ENCODE peak calls at places on chromosomes 6 and 20, in eight cellular contexts. One of them, this sample, is unnamed.

GRCh38 chr6:71886184-71887005 is at the start of gene RIMS1:
- DNase-seq in CD14-positive monocyte: no peak
- DNase-seq in lower leg skin: no peak
- DNase-seq in GM13976: peak
- DNase-seq in IMR-90: no peak
- DNase-seq in fibroblast of lung: no peak
- DNase-seq in DND-41: no peak
- DNase-seq in stomach: no peak
- DNase-seq in this sample: no peak

GRCh38 chr20:13422637-13423036 is 201.6 kb downstream of the ISM1 start:
- DNase-seq in lower leg skin: no peak
- DNase-seq in CD14-positive monocyte: no peak
- DNase-seq in fibroblast of lung: no peak
- DNase-seq in IMR-90: peak
- DNase-seq in stomach: no peak
- DNase-seq in GM13976: no peak
- DNase-seq in DND-41: no peak
- DNase-seq in this sample: no peak

GRCh38 chr6:30007132-30007764 is 53.8 kb upstream of the POLR1H start:
- DNase-seq in stomach: peak
- DNase-seq in GM13976: peak
- DNase-seq in DND-41: no peak
- DNase-seq in lower leg skin: no peak
- DNase-seq in fibroblast of lung: no peak
- DNase-seq in CD14-positive monocyte: no peak
- DNase-seq in IMR-90: no peak
- DNase-seq in this sample: no peak

GRCh38 chr6:122651604-122652003 is 41.4 kb downstream of the PKIB start:
- DNase-seq in IMR-90: peak
- DNase-seq in stomach: no peak
- DNase-seq in fibroblast of lung: peak
- DNase-seq in lower leg skin: no peak
- DNase-seq in CD14-positive monocyte: no peak
- DNase-seq in GM13976: no peak
- DNase-seq in DND-41: no peak
- DNase-seq in this sample: no peak

GRCh38 chr20:58598271-58599015 is 52.6 kb upstream of the STX16 start:
- DNase-seq in lower leg skin: peak
- DNase-seq in stomach: no peak
- DNase-seq in CD14-positive monocyte: no peak
- DNase-seq in IMR-90: peak
- DNase-seq in DND-41: no peak
- DNase-seq in GM13976: no peak
- DNase-seq in fibroblast of lung: peak
- DNase-seq in this sample: no peak

GRCh38 chr6:121351911-121352310 is 17.6 kb upstream of the TBC1D32 start:
- DNase-seq in stomach: no peak
- DNase-seq in CD14-positive monocyte: no peak
- DNase-seq in lower leg skin: no peak
- DNase-seq in fibroblast of lung: no peak
- DNase-seq in GM13976: no peak
- DNase-seq in IMR-90: no peak
- DNase-seq in DND-41: no peak
- DNase-seq in this sample: no peak

GRCh38 chr6:160279850-160280249 is 21.2 kb upstream of the SLC22A2 start:
- DNase-seq in stomach: no peak
- DNase-seq in fibroblast of lung: peak
- DNase-seq in DND-41: no peak
- DNase-seq in IMR-90: no peak
- DNase-seq in GM13976: no peak
- DNase-seq in lower leg skin: no peak
- DNase-seq in CD14-positive monocyte: no peak
- DNase-seq in this sample: no peak

GRCh38 chr6:32973934-32974333 is 5.5 kb downstream of the BRD2 start:
- DNase-seq in CD14-positive monocyte: no peak
- DNase-seq in GM13976: no peak
- DNase-seq in fibroblast of lung: peak
- DNase-seq in IMR-90: peak
- DNase-seq in stomach: no peak
- DNase-seq in DND-41: peak
- DNase-seq in lower leg skin: no peak
- DNase-seq in this sample: no peak

GRCh38 chr6:27214126-27214601 is 33.3 kb upstream of the PRSS16 start:
- DNase-seq in fibroblast of lung: no peak
- DNase-seq in IMR-90: no peak
- DNase-seq in GM13976: no peak
- DNase-seq in stomach: no peak
- DNase-seq in lower leg skin: no peak
- DNase-seq in DND-41: no peak
- DNase-seq in CD14-positive monocyte: no peak
- DNase-seq in this sample: no peak

GRCh38 chr6:93165850-93166249 is 253.5 kb downstream of the EPHA7 start:
- DNase-seq in stomach: no peak
- DNase-seq in IMR-90: no peak
- DNase-seq in DND-41: no peak
- DNase-seq in lower leg skin: no peak
- DNase-seq in fibroblast of lung: no peak
- DNase-seq in GM13976: no peak
- DNase-seq in CD14-positive monocyte: no peak
- DNase-seq in this sample: no peak

GRCh38 chr6:126337323-126337722 is 2.6 kb upstream of the CENPW start:
- DNase-seq in fibroblast of lung: peak
- DNase-seq in CD14-positive monocyte: peak
- DNase-seq in IMR-90: peak
- DNase-seq in GM13976: no peak
- DNase-seq in lower leg skin: peak
- DNase-seq in stomach: no peak
- DNase-seq in DND-41: no peak
- DNase-seq in this sample: no peak

GRCh38 chr6:129754750-129755149 is 44.8 kb upstream of the ARHGAP18 start:
- DNase-seq in stomach: no peak
- DNase-seq in fibroblast of lung: no peak
- DNase-seq in IMR-90: no peak
- DNase-seq in GM13976: no peak
- DNase-seq in DND-41: no peak
- DNase-seq in lower leg skin: no peak
- DNase-seq in CD14-positive monocyte: no peak
- DNase-seq in this sample: no peak

GRCh38 chr6:141848029-141848890 is 284.5 kb upstream of the GJE1 start:
- DNase-seq in DND-41: peak
- DNase-seq in lower leg skin: no peak
- DNase-seq in GM13976: no peak
- DNase-seq in stomach: no peak
- DNase-seq in CD14-positive monocyte: no peak
- DNase-seq in fibroblast of lung: no peak
- DNase-seq in IMR-90: peak
- DNase-seq in this sample: no peak

GRCh38 chr6:106084106-106084963 is 1.8 kb upstream of the PRDM1 start:
- DNase-seq in CD14-positive monocyte: peak
- DNase-seq in DND-41: peak
- DNase-seq in IMR-90: peak
- DNase-seq in GM13976: peak
- DNase-seq in stomach: no peak
- DNase-seq in lower leg skin: no peak
- DNase-seq in fibroblast of lung: peak
- DNase-seq in this sample: no peak

GRCh38 chr6:15491255-15491985 is 171.4 kb downstream of the DTNBP1 start:
- DNase-seq in lower leg skin: peak
- DNase-seq in stomach: peak
- DNase-seq in GM13976: peak
- DNase-seq in CD14-positive monocyte: no peak
- DNase-seq in IMR-90: peak
- DNase-seq in DND-41: peak
- DNase-seq in fibroblast of lung: peak
- DNase-seq in this sample: no peak

GRCh38 chr20:32527447-32528055 is 57.6 kb downstream of the NOL4L start:
- DNase-seq in GM13976: no peak
- DNase-seq in lower leg skin: no peak
- DNase-seq in IMR-90: no peak
- DNase-seq in stomach: no peak
- DNase-seq in fibroblast of lung: no peak
- DNase-seq in CD14-positive monocyte: no peak
- DNase-seq in DND-41: peak
- DNase-seq in this sample: no peak

GRCh38 chr6:119586250-119586882 is 236.8 kb upstream of the MAN1A1 start:
- DNase-seq in IMR-90: no peak
- DNase-seq in fibroblast of lung: no peak
- DNase-seq in stomach: no peak
- DNase-seq in GM13976: peak
- DNase-seq in CD14-positive monocyte: no peak
- DNase-seq in DND-41: no peak
- DNase-seq in lower leg skin: no peak
- DNase-seq in this sample: no peak

DNA sequence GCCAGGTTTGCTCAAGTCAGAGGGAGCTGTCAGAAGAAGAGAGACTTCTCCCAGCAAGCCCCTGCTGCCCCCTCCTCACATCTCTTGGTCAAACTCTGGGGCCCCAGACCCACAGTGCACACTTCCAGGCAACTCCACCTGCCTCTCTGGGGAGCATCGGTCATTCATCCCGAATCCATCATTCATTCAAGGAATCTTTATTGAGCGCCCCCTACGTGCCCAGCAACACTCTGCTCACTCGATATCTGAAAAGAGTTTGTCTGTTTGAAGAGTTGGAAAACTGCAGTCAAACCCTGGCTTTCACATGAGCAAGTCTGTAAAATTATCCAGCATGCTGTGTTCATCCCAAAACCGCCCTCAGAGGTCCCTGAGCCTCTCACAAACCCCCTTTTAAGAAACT is 66.2 kb downstream of the PRR18 start:
- DNase-seq in GM13976: no peak
- DNase-seq in IMR-90: no peak
- DNase-seq in DND-41: no peak
- DNase-seq in CD14-positive monocyte: no peak
- DNase-seq in lower leg skin: no peak
- DNase-seq in stomach: no peak
- DNase-seq in fibroblast of lung: no peak
- DNase-seq in this sample: no peak
- TF ChIP-seq CTCF in GM13976: no peak
- TF ChIP-seq CTCF in IMR-90: no peak
- TF ChIP-seq CTCF in DND-41: no peak
- TF ChIP-seq CTCF in CD14-positive monocyte: no peak
- TF ChIP-seq CTCF in lower leg skin: no peak
- TF ChIP-seq CTCF in stomach: no peak
- TF ChIP-seq CTCF in fibroblast of lung: no peak
- TF ChIP-seq CTCF in this sample: no peak

GRCh38 chr6:134172020-134172766 is 119.8 kb upstream of the SLC2A12 start:
- DNase-seq in lower leg skin: no peak
- DNase-seq in DND-41: no peak
- DNase-seq in GM13976: no peak
- DNase-seq in stomach: no peak
- DNase-seq in fibroblast of lung: no peak
- DNase-seq in IMR-90: peak
- DNase-seq in CD14-positive monocyte: no peak
- DNase-seq in this sample: no peak

GRCh38 chr6:134168580-134169223 is 116.3 kb upstream of the SLC2A12 start:
- DNase-seq in CD14-positive monocyte: no peak
- DNase-seq in fibroblast of lung: peak
- DNase-seq in GM13976: no peak
- DNase-seq in stomach: no peak
- DNase-seq in IMR-90: peak
- DNase-seq in lower leg skin: no peak
- DNase-seq in DND-41: no peak
- DNase-seq in this sample: no peak

GRCh38 chr6:134169881-134170486 is 117.6 kb upstream of the SLC2A12 start:
- DNase-seq in fibroblast of lung: peak
- DNase-seq in GM13976: no peak
- DNase-seq in stomach: no peak
- DNase-seq in CD14-positive monocyte: no peak
- DNase-seq in lower leg skin: no peak
- DNase-seq in DND-41: no peak
- DNase-seq in IMR-90: peak
- DNase-seq in this sample: no peak

GRCh38 chr6:134171517-134171916 is 119.1 kb upstream of the SLC2A12 start:
- DNase-seq in fibroblast of lung: peak
- DNase-seq in CD14-positive monocyte: no peak
- DNase-seq in DND-41: no peak
- DNase-seq in lower leg skin: no peak
- DNase-seq in stomach: no peak
- DNase-seq in GM13976: no peak
- DNase-seq in IMR-90: peak
- DNase-seq in this sample: no peak

GRCh38 chr6:134170844-134171243 is 118.4 kb upstream of the SLC2A12 start:
- DNase-seq in lower leg skin: no peak
- DNase-seq in DND-41: no peak
- DNase-seq in IMR-90: peak
- DNase-seq in CD14-positive monocyte: no peak
- DNase-seq in fibroblast of lung: peak
- DNase-seq in GM13976: no peak
- DNase-seq in stomach: no peak
- DNase-seq in this sample: no peak
- TF ChIP-seq CTCF in lower leg skin: no peak
- TF ChIP-seq CTCF in DND-41: no peak
- TF ChIP-seq CTCF in IMR-90: no peak
- TF ChIP-seq CTCF in CD14-positive monocyte: no peak
- TF ChIP-seq CTCF in fibroblast of lung: no peak
- TF ChIP-seq CTCF in GM13976: no peak
- TF ChIP-seq CTCF in stomach: no peak
- TF ChIP-seq CTCF in this sample: no peak

DNA sequence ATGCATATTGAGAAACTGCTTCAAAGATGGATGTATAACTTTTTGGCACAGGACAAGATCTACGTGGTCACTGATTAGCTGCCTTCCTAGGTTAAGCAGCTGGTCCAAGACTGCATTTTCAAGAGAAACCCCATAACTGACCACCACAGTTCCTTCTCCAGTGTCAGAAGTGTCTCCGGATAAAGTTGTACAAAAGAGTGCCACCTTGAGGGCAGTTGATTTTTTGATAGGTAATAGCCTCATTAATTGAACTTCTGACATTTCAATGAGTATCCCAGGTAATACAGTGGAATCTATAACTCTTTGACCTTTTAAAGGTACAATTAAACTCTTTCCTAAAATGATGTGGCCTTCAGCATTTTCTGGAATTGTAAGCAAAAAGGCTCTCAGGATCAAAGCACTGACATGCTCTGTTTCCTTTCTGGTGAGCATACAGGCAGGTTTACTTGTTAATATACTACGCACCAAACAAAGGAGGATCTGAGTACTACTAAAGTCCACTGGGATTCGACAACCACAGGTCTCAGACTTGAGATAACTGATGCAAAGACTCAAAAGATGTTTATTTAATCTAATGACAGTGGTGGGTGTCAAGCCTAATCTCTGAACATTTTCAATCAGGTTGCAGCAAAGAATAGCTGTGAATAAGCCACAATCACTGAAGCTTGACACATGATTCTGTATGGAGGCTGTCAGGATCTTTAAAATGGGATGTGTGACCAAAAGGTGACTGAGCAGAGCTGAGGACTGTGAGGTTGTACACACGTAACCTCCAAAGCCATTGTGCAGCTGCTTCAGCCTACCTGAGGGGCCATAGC is 21.2 kb downstream of the MKKS start:
- DNase-seq in DND-41: no peak
- DNase-seq in fibroblast of lung: peak
- DNase-seq in IMR-90: no peak
- DNase-seq in stomach: no peak
- DNase-seq in CD14-positive monocyte: no peak
- DNase-seq in lower leg skin: no peak
- DNase-seq in GM13976: no peak
- DNase-seq in this sample: no peak
- TF ChIP-seq CTCF in DND-41: peak
- TF ChIP-seq CTCF in fibroblast of lung: peak
- TF ChIP-seq CTCF in IMR-90: peak
- TF ChIP-seq CTCF in stomach: no peak
- TF ChIP-seq CTCF in CD14-positive monocyte: no peak
- TF ChIP-seq CTCF in lower leg skin: no peak
- TF ChIP-seq CTCF in GM13976: no peak
- TF ChIP-seq CTCF in this sample: no peak

GRCh38 chr6:116847234-116847633 is 18.4 kb upstream of the GPRC6A start:
- DNase-seq in stomach: no peak
- DNase-seq in GM13976: peak
- DNase-seq in lower leg skin: no peak
- DNase-seq in DND-41: no peak
- DNase-seq in IMR-90: peak
- DNase-seq in fibroblast of lung: peak
- DNase-seq in CD14-positive monocyte: no peak
- DNase-seq in this sample: no peak
- TF ChIP-seq CTCF in stomach: no peak
- TF ChIP-seq CTCF in GM13976: no peak
- TF ChIP-seq CTCF in lower leg skin: no peak
- TF ChIP-seq CTCF in DND-41: peak
- TF ChIP-seq CTCF in IMR-90: peak
- TF ChIP-seq CTCF in fibroblast of lung: no peak
- TF ChIP-seq CTCF in CD14-positive monocyte: no peak
- TF ChIP-seq CTCF in this sample: no peak

This sample was measured in coronary artery.